ENCODE peak calls at places on chromosomes 1 and 21, in seven cellular contexts. K is mucosa of descending colon; Y is CD8-positive, alpha-beta T cell; O is heart left ventricle; D is upper lobe of left lung; A is tibial artery; N is OCI-LY7. I is an unnamed sample. For H3K9me3, the result is how much of the 10 kb centered on the place peaks cover.

GRCh38 chr1:68791800-68792199 is 294.9 kb upstream of the DEPDC1 start:
- DNase-seq in K (no peak), Y (no peak), O (no peak), D (no peak), A (no peak), N (no peak), I (no peak)

GRCh38 chr21:19648376-19648775 is 1244.8 kb upstream of the TMPRSS15 start:
- DNase-seq in K (no peak), Y (no peak), O (no peak), D (no peak), A (no peak), N (no peak), I (no peak)

GRCh38 chr1:167900907-167901306 is 13.0 kb downstream of the ADCY10 start:
- DNase-seq in K (no peak), Y (no peak), O (no peak), D (no peak), A (no peak), N (no peak), I (no peak)

GRCh38 chr1:160260436-160261382 is 1.6 kb downstream of the DCAF8 start:
- DNase-seq in K (no peak), Y (no peak), O (peak), D (no peak), A (no peak), N (no peak), I (no peak)

GRCh38 chr1:173056355-173056754 is 5.6 kb upstream of the TNFSF18 start:
- DNase-seq in K (no peak), Y (no peak), O (no peak), D (no peak), A (no peak), N (no peak), I (no peak)

GRCh38 chr21:23111070-23111605 is 2112.9 kb downstream of the NCAM2 start:
- DNase-seq in K (no peak), Y (no peak), O (no peak), D (no peak), A (no peak), N (no peak), I (no peak)

GRCh38 chr1:167294528-167294927 is 73.8 kb downstream of the POU2F1 start:
- DNase-seq in K (no peak), Y (no peak), O (no peak), D (no peak), A (no peak), N (no peak), I (no peak)

GRCh38 chr1:62841587-62842169 is 57.7 kb downstream of the ATG4C start:
- DNase-seq in K (no peak), Y (no peak), O (peak), D (no peak), A (no peak), N (peak), I (no peak)

GRCh38 chr1:21663951-21664805 is 5.0 kb downstream of the RAP1GAP start:
- DNase-seq in K (peak), Y (no peak), O (no peak), D (no peak), A (no peak), N (no peak), I (no peak)

GRCh38 chr1:116570358-116571214 is at the start of gene CD58:
- DNase-seq in K (peak), Y (peak), O (peak), D (peak), A (peak), N (peak), I (peak)

GRCh38 chr1:246794261-246795093 is 70.3 kb downstream of the SCCPDH start:
- DNase-seq in K (no peak), Y (no peak), O (no peak), D (no peak), A (no peak), N (no peak), I (no peak)

GRCh38 chr1:246792603-246793002 is 68.4 kb downstream of the SCCPDH start:
- DNase-seq in K (no peak), Y (no peak), O (no peak), D (no peak), A (no peak), N (no peak), I (no peak)

GRCh38 chr1:246791303-246791918 is 67.2 kb downstream of the SCCPDH start:
- DNase-seq in K (no peak), Y (no peak), O (no peak), D (no peak), A (no peak), N (no peak), I (no peak)

GRCh38 chr1:246795094-246795671 is 71.0 kb downstream of the SCCPDH start:
- DNase-seq in K (peak), Y (no peak), O (no peak), D (no peak), A (no peak), N (no peak), I (no peak)

GRCh38 chr1:246793331-246793890 is 69.2 kb downstream of the SCCPDH start:
- DNase-seq in K (no peak), Y (no peak), O (no peak), D (no peak), A (no peak), N (no peak), I (no peak)
- H3K9me3 ChIP-seq in K (under half), Y (under half), O (under half), D (under half), A (under half), N (under half), I (under half)

GRCh38 chr1:81937791-81938450 is 137.2 kb downstream of the ADGRL2 start:
- DNase-seq in K (no peak), Y (no peak), O (no peak), D (no peak), A (no peak), N (no peak), I (no peak)
- H3K9me3 ChIP-seq in K (under half), Y (under half), O (under half), D (under half), A (under half), N (under half), I (under half)

DNA sequence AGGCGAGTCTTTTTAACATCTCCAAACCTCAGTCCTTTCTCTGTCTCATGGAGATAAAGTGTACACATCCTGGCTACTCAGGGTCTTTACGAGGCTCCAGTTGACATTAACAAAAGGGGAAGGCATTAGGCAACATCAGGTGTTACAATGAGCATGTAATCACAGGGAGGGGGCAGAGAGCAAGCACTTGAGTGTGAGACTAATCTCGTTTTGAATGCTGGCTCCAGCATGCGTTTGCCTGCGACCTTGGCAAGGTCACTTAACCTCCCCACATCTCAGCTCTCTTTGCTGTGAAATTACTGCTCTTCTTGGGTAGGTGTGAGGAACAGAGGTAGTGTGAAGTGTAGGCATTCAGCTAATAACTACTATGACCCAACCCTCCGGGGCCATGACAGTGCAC is 3.1 kb downstream of the TNNT2 start:
- DNase-seq in K (no peak), Y (no peak), O (no peak), D (no peak), A (no peak), N (no peak), I (no peak)
- H3K9me3 ChIP-seq in K (under half), Y (under half), O (under half), D (under half), A (under half), N (under half), I (under half)

GRCh38 chr1:17615157-17615556 is 75.7 kb downstream of the ARHGEF10L start:
- DNase-seq in K (no peak), Y (no peak), O (peak), D (no peak), A (no peak), N (no peak), I (no peak)
- H3K9me3 ChIP-seq in K (under half), Y (under half), O (under half), D (under half), A (under half), N (under half), I (under half)

GRCh38 chr1:88434836-88435235 is 249.2 kb upstream of the PKN2 start:
- DNase-seq in K (no peak), Y (no peak), O (no peak), D (no peak), A (no peak), N (no peak), I (no peak)
- H3K9me3 ChIP-seq in K (under half), Y (under half), O (under half), D (under half), A (under half), N (under half), I (under half)

GRCh38 chr1:3001471-3002348 is 19.6 kb upstream of the ACTRT2 start:
- DNase-seq in K (peak), Y (no peak), O (no peak), D (peak), A (peak), N (no peak), I (no peak)

GRCh38 chr1:2999138-2999537 is 22.1 kb upstream of the ACTRT2 start:
- DNase-seq in K (no peak), Y (no peak), O (no peak), D (no peak), A (no peak), N (no peak), I (no peak)

GRCh38 chr1:2999571-2999970 is 21.7 kb upstream of the ACTRT2 start:
- DNase-seq in K (peak), Y (no peak), O (no peak), D (no peak), A (peak), N (no peak), I (no peak)

GRCh38 chr1:3000671-3001470 is 20.4 kb upstream of the ACTRT2 start:
- DNase-seq in K (no peak), Y (no peak), O (no peak), D (no peak), A (peak), N (no peak), I (no peak)

DNA sequence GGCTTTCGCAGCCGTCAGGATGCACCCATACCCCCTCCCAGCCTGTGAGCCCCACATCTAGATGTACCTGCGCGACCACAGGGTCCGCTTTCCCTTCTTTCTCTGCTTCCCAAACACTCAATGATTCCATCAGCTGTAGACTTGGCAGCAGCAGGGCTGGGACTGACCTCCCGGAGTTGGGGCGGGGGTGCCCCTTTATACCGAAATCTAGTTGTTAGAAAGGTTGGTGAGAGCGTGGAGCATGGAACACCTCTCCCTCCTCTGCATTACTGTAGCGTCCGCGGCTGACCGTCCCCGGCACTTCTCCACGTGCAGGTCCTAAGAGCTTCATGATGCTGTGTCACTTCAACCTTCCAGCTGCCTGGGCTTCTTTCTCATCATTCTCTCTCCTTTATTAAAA is 21.1 kb upstream of the ACTRT2 start:
- DNase-seq in K (peak), Y (no peak), O (no peak), D (no peak), A (peak), N (no peak), I (no peak)
- H3K9me3 ChIP-seq in K (under half), Y (under half), O (under half), D (under half), A (under half), N (under half), I (under half)

GRCh38 chr1:54456921-54457529 is 50.8 kb upstream of the SSBP3 start:
- DNase-seq in K (no peak), Y (no peak), O (no peak), D (no peak), A (no peak), N (no peak), I (no peak)
- H3K9me3 ChIP-seq in K (under half), Y (under half), O (under half), D (under half), A (under half), N (under half), I (under half)